ENCODE peak calls at places on chromosomes 11 and 22, in eight cellular contexts. One of them, this sample, is unnamed.
A peak's percentile ranks its signal among the peaks of the same experiment; 100 is the strongest.

GRCh38 chr11:128859563-128860441 is 7.3 kb downstream of the KCNJ1 start:
- DNase-seq in H1: peak; percentile 99
- DNase-seq in A549: peak; percentile 24
- DNase-seq in sigmoid colon: no peak
- DNase-seq in GM12878: no peak
- DNase-seq in HepG2: peak; percentile 35
- DNase-seq in tibial nerve: peak; percentile 51
- DNase-seq in stomach: peak; percentile 84
- DNase-seq in this sample: no peak

GRCh38 chr11:126615819-126616218 is 260.3 kb downstream of the ST3GAL4 start:
- DNase-seq in stomach: no peak
- DNase-seq in tibial nerve: no peak
- DNase-seq in GM12878: no peak
- DNase-seq in A549: no peak
- DNase-seq in HepG2: no peak
- DNase-seq in sigmoid colon: no peak
- DNase-seq in H1: no peak
- DNase-seq in this sample: no peak

GRCh38 chr22:19522881-19523239 is 1.4 kb downstream of the CLDN5 start:
- DNase-seq in GM12878: no peak
- DNase-seq in A549: no peak
- DNase-seq in stomach: no peak
- DNase-seq in HepG2: no peak
- DNase-seq in sigmoid colon: no peak
- DNase-seq in tibial nerve: no peak
- DNase-seq in H1: no peak
- DNase-seq in this sample: no peak

GRCh38 chr22:37068859-37069258 is 17.3 kb downstream of the KCTD17 start:
- DNase-seq in sigmoid colon: no peak
- DNase-seq in GM12878: no peak
- DNase-seq in HepG2: no peak
- DNase-seq in stomach: no peak
- DNase-seq in tibial nerve: no peak
- DNase-seq in A549: no peak
- DNase-seq in H1: peak; percentile 83
- DNase-seq in this sample: no peak

GRCh38 chr11:134489728-134490127 is 77.7 kb upstream of the B3GAT1 start:
- DNase-seq in HepG2: no peak
- DNase-seq in stomach: no peak
- DNase-seq in H1: no peak
- DNase-seq in sigmoid colon: no peak
- DNase-seq in A549: no peak
- DNase-seq in GM12878: no peak
- DNase-seq in tibial nerve: no peak
- DNase-seq in this sample: peak; percentile 44

GRCh38 chr22:22042009-22042408 is 59.4 kb upstream of the TOP3B start:
- DNase-seq in H1: no peak
- DNase-seq in HepG2: no peak
- DNase-seq in sigmoid colon: no peak
- DNase-seq in A549: no peak
- DNase-seq in GM12878: peak; percentile 55
- DNase-seq in tibial nerve: no peak
- DNase-seq in stomach: no peak
- DNase-seq in this sample: no peak

GRCh38 chr11:88434333-88434976 is 96.9 kb upstream of the CTSC start:
- DNase-seq in HepG2: peak; percentile 9
- DNase-seq in tibial nerve: no peak
- DNase-seq in A549: no peak
- DNase-seq in GM12878: no peak
- DNase-seq in sigmoid colon: no peak
- DNase-seq in H1: no peak
- DNase-seq in stomach: no peak
- DNase-seq in this sample: no peak

GRCh38 chr11:76236092-76237026 is 30.1 kb upstream of the WNT11 start:
- DNase-seq in H1: peak; percentile 88
- DNase-seq in sigmoid colon: peak; percentile 86
- DNase-seq in A549: peak; percentile 90
- DNase-seq in HepG2: no peak
- DNase-seq in stomach: peak; percentile 51
- DNase-seq in tibial nerve: no peak
- DNase-seq in GM12878: no peak
- DNase-seq in this sample: peak; percentile 87

GRCh38 chr11:117314840-117315239 is 1.2 kb downstream of the BACE1 start:
- DNase-seq in sigmoid colon: peak; percentile 59
- DNase-seq in tibial nerve: no peak
- DNase-seq in A549: no peak
- DNase-seq in HepG2: no peak
- DNase-seq in GM12878: no peak
- DNase-seq in stomach: no peak
- DNase-seq in H1: no peak
- DNase-seq in this sample: no peak

GRCh38 chr11:101046947-101047346 is 82.7 kb downstream of the PGR start:
- DNase-seq in GM12878: no peak
- DNase-seq in H1: no peak
- DNase-seq in A549: no peak
- DNase-seq in stomach: no peak
- DNase-seq in sigmoid colon: no peak
- DNase-seq in tibial nerve: no peak
- DNase-seq in HepG2: no peak
- DNase-seq in this sample: no peak

GRCh38 chr11:123776160-123776559 is 21.8 kb upstream of the OR6X1 start:
- DNase-seq in GM12878: no peak
- DNase-seq in tibial nerve: no peak
- DNase-seq in H1: no peak
- DNase-seq in stomach: no peak
- DNase-seq in HepG2: no peak
- DNase-seq in A549: no peak
- DNase-seq in sigmoid colon: no peak
- DNase-seq in this sample: no peak

GRCh38 chr11:121048464-121049233 is 24.7 kb downstream of the TBCEL start:
- DNase-seq in HepG2: no peak
- DNase-seq in sigmoid colon: no peak
- DNase-seq in GM12878: no peak
- DNase-seq in A549: no peak
- DNase-seq in stomach: no peak
- DNase-seq in tibial nerve: no peak
- DNase-seq in H1: no peak
- DNase-seq in this sample: no peak

GRCh38 chr11:76212086-76213035 is 6.1 kb upstream of the WNT11 start:
- DNase-seq in H1: no peak
- DNase-seq in HepG2: no peak
- DNase-seq in tibial nerve: no peak
- DNase-seq in A549: no peak
- DNase-seq in GM12878: no peak
- DNase-seq in stomach: no peak
- DNase-seq in sigmoid colon: no peak
- DNase-seq in this sample: no peak

DNA sequence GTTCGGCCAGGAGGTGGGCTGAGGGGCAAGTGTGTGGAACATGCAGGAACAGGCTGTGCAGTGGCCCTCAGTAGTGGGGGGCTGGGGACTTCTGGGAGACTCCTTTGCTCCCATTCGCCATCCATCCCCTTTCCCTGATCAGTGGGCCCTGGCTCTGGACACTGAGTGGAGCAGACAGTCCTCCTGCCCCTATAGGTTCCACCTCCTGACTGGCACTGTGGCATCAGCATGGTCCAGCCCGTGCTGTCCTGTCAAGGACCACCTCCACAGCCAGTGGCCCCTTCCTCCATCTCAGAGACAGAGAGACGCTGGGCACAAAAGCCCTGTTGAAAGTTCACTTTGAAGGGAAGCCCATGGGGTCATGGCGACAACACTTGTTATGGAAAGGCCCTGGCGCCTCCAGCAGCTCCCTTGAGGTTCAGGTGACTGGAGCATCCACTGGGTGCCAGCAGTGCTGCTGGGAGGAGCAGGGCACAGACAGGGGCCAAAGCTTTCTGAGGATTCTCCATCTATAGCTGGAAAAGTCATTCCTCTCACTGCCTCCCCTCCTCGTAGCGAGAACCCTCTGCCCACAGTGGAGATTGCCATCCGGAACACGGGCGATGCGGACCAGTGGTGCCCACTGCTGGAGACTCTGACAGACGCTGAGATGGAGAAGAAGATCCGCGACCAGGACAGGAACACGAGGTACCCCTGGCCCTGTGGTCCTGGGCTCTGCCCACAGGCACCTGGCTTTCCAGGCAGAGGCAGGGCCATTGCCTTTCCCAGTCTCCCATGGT is 5.6 kb downstream of the DERL3 start:
- DNase-seq in HepG2: no peak
- DNase-seq in tibial nerve: no peak
- DNase-seq in GM12878: no peak
- DNase-seq in H1: no peak
- DNase-seq in stomach: no peak
- DNase-seq in sigmoid colon: peak; percentile 57
- DNase-seq in A549: no peak
- DNase-seq in this sample: peak; percentile 69
- TF ChIP-seq EP300 in HepG2: no peak
- TF ChIP-seq EP300 in tibial nerve: no peak
- TF ChIP-seq EP300 in GM12878: no peak
- TF ChIP-seq EP300 in H1: no peak
- TF ChIP-seq EP300 in stomach: no peak
- TF ChIP-seq EP300 in sigmoid colon: no peak
- TF ChIP-seq EP300 in A549: no peak
- TF ChIP-seq EP300 in this sample: no peak

DNA sequence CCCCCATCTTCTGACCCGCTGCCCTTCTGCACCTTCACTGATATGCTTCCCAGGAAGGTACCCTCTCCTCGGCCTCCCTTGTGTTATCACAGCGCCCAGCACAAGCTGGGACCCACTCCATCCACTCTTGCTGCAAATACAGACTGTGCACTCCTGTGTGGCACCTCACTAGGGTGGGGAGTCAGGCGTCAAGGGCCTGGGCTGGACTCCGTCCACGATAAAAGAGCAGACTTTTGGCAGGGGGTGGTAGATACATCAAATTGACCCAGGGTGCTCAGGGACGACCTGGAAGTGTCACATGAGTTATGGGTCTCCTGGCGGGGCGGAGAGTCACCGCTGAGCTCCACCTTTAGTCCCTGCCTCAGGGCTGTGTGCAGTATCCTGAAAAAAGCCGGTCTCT is 908 bp downstream of the TRPM5 start:
- DNase-seq in sigmoid colon: no peak
- DNase-seq in tibial nerve: no peak
- DNase-seq in A549: no peak
- DNase-seq in GM12878: no peak
- DNase-seq in H1: no peak
- DNase-seq in stomach: no peak
- DNase-seq in HepG2: no peak
- DNase-seq in this sample: no peak
- H3K27ac ChIP-seq in sigmoid colon: no peak overlapping the region
- H3K27ac ChIP-seq in tibial nerve: no peak overlapping the region
- H3K27ac ChIP-seq in A549: no peak overlapping the region
- H3K27ac ChIP-seq in GM12878: no peak overlapping the region
- H3K27ac ChIP-seq in H1: no peak overlapping the region
- H3K27ac ChIP-seq in stomach: no peak overlapping the region
- H3K27ac ChIP-seq in HepG2: no peak overlapping the region
- H3K27ac ChIP-seq in this sample: no peak overlapping the region

DNA sequence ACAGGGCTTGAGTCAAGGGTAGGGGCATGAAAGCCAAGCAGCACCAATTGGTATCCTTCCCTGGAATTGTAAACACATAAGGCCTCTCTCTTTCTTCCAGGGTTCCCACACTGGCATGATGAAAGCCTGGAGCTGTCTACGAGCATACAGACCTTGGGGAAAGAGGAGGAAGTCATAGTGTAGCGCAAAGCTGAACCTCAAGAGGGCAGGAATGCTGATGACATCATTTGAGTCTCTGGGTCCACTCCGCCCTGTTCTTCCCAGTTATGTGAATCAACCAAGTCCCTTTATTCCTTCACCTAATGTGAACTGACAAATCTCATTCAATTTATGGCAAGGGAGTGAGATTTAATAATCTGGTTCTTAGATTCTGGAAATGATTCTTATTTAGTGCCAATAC is 266.4 kb upstream of the NCAM1 start:
- DNase-seq in stomach: no peak
- DNase-seq in tibial nerve: no peak
- DNase-seq in A549: no peak
- DNase-seq in sigmoid colon: no peak
- DNase-seq in GM12878: no peak
- DNase-seq in H1: no peak
- DNase-seq in HepG2: no peak
- DNase-seq in this sample: no peak
- TF ChIP-seq EP300 in stomach: no peak
- TF ChIP-seq EP300 in tibial nerve: no peak
- TF ChIP-seq EP300 in A549: no peak
- TF ChIP-seq EP300 in sigmoid colon: no peak
- TF ChIP-seq EP300 in GM12878: no peak
- TF ChIP-seq EP300 in H1: no peak
- TF ChIP-seq EP300 in HepG2: no peak
- TF ChIP-seq EP300 in this sample: no peak

GRCh38 chr11:6253196-6253595 is 6.4 kb upstream of the CCKBR start:
- DNase-seq in A549: no peak
- DNase-seq in stomach: no peak
- DNase-seq in GM12878: no peak
- DNase-seq in sigmoid colon: no peak
- DNase-seq in tibial nerve: no peak
- DNase-seq in H1: no peak
- DNase-seq in HepG2: no peak
- DNase-seq in this sample: no peak

GRCh38 chr11:6249822-6250555 is 9.6 kb upstream of the CCKBR start:
- DNase-seq in H1: no peak
- DNase-seq in tibial nerve: no peak
- DNase-seq in stomach: peak; percentile 93
- DNase-seq in HepG2: no peak
- DNase-seq in GM12878: no peak
- DNase-seq in sigmoid colon: no peak
- DNase-seq in A549: peak; percentile 36
- DNase-seq in this sample: no peak

GRCh38 chr11:6251990-6252473 is 7.6 kb upstream of the CCKBR start:
- DNase-seq in tibial nerve: no peak
- DNase-seq in A549: no peak
- DNase-seq in GM12878: no peak
- DNase-seq in stomach: peak; percentile 86
- DNase-seq in sigmoid colon: no peak
- DNase-seq in H1: no peak
- DNase-seq in HepG2: no peak
- DNase-seq in this sample: no peak

GRCh38 chr11:6248248-6248647 is 9.4 kb downstream of the CNGA4 start:
- DNase-seq in A549: no peak
- DNase-seq in stomach: no peak
- DNase-seq in GM12878: no peak
- DNase-seq in H1: no peak
- DNase-seq in tibial nerve: no peak
- DNase-seq in HepG2: no peak
- DNase-seq in sigmoid colon: no peak
- DNase-seq in this sample: no peak

DNA sequence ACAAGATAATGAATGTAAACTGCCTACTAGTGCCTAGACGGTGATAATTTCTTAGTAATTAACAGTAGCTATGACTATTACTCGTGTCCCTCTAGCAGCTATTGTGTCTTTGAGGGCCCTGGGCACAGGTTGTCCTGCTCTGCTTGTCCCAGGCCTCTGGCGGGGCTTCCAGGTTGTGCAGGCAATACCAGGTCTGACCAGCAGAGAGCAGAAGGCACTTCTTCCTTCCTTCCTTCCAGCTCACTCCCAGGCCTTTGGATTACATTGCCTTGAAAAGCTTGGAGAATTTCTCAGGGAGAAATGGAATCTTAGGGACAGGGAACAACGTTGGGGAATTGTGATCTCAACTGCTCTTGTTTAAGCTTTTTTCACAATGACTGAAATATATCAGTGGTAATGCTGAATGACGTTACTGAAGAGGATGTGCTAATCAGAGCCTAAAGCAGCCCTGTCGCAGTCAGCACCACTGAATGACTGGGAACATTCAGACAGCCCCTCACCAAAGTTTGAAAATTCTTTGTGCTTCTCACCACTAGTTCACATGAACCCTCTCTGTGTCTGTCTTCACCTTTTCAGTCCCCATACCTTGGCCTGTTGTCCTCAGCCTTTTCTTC is 8.4 kb upstream of the CCKBR start:
- DNase-seq in H1: peak; percentile 90
- DNase-seq in GM12878: no peak
- DNase-seq in HepG2: peak; percentile 59
- DNase-seq in A549: peak; percentile 82
- DNase-seq in tibial nerve: peak; percentile 47
- DNase-seq in stomach: peak; percentile 90
- DNase-seq in sigmoid colon: peak; percentile 86
- DNase-seq in this sample: no peak
- H3K27ac ChIP-seq in H1: no peak overlapping the region
- H3K27ac ChIP-seq in GM12878: no peak overlapping the region
- H3K27ac ChIP-seq in HepG2: no peak overlapping the region
- H3K27ac ChIP-seq in A549: no peak overlapping the region
- H3K27ac ChIP-seq in tibial nerve: peak overlapping the region; percentile 13
- H3K27ac ChIP-seq in stomach: peak overlapping the region; percentile 91
- H3K27ac ChIP-seq in sigmoid colon: peak overlapping the region; percentile 67
- H3K27ac ChIP-seq in this sample: no peak overlapping the region